ENCODE peak calls at places on chromosomes 13 and 19, in ten cellular contexts. One of them, this sample, is unnamed.

GRCh38 chr13:79900356-79900755 is 419.4 kb downstream of the NDFIP2 start:
- DNase-seq in stimulated activated naive CD4-positive, alpha-beta T cell treated with Interleukin-2 at 50 U/mL for 16 hours: no peak
- DNase-seq in PC-9: no peak
- DNase-seq in testis: no peak
- DNase-seq in AG04450: no peak
- DNase-seq in NCI-H1930: no peak
- DNase-seq in BE2C: no peak
- DNase-seq in activated T-cell treated with anti-CD3 and anti-CD28 coated beads for 1 hour: no peak
- DNase-seq in kidney glomerular epithelial cell: no peak
- DNase-seq in WERI-Rb-1: no peak
- DNase-seq in this sample: no peak

GRCh38 chr19:14768001-14768400 is 10.4 kb downstream of the ADGRE2 start:
- DNase-seq in testis: no peak
- DNase-seq in stimulated activated naive CD4-positive, alpha-beta T cell treated with Interleukin-2 at 50 U/mL for 16 hours: no peak
- DNase-seq in PC-9: no peak
- DNase-seq in BE2C: no peak
- DNase-seq in NCI-H1930: no peak
- DNase-seq in kidney glomerular epithelial cell: no peak
- DNase-seq in AG04450: no peak
- DNase-seq in activated T-cell treated with anti-CD3 and anti-CD28 coated beads for 1 hour: no peak
- DNase-seq in WERI-Rb-1: no peak
- DNase-seq in this sample: no peak

GRCh38 chr19:2695288-2695866 is 7.1 kb downstream of the GNG7 start:
- DNase-seq in kidney glomerular epithelial cell: no peak
- DNase-seq in PC-9: no peak
- DNase-seq in activated T-cell treated with anti-CD3 and anti-CD28 coated beads for 1 hour: no peak
- DNase-seq in testis: peak; percentile 92
- DNase-seq in BE2C: no peak
- DNase-seq in stimulated activated naive CD4-positive, alpha-beta T cell treated with Interleukin-2 at 50 U/mL for 16 hours: no peak
- DNase-seq in NCI-H1930: no peak
- DNase-seq in WERI-Rb-1: no peak
- DNase-seq in AG04450: no peak
- DNase-seq in this sample: no peak

GRCh38 chr19:44777715-44778347 is at the start of gene CBLC:
- DNase-seq in AG04450: no peak
- DNase-seq in activated T-cell treated with anti-CD3 and anti-CD28 coated beads for 1 hour: no peak
- DNase-seq in WERI-Rb-1: no peak
- DNase-seq in BE2C: peak; percentile 19
- DNase-seq in stimulated activated naive CD4-positive, alpha-beta T cell treated with Interleukin-2 at 50 U/mL for 16 hours: no peak
- DNase-seq in PC-9: peak; percentile 97
- DNase-seq in NCI-H1930: peak; percentile 87
- DNase-seq in kidney glomerular epithelial cell: no peak
- DNase-seq in testis: peak; percentile 60
- DNase-seq in this sample: no peak

GRCh38 chr13:114089341-114089740 is 43.1 kb downstream of the RASA3 start:
- DNase-seq in PC-9: no peak
- DNase-seq in BE2C: no peak
- DNase-seq in stimulated activated naive CD4-positive, alpha-beta T cell treated with Interleukin-2 at 50 U/mL for 16 hours: no peak
- DNase-seq in NCI-H1930: no peak
- DNase-seq in testis: no peak
- DNase-seq in activated T-cell treated with anti-CD3 and anti-CD28 coated beads for 1 hour: no peak
- DNase-seq in kidney glomerular epithelial cell: no peak
- DNase-seq in WERI-Rb-1: peak; percentile 7
- DNase-seq in AG04450: no peak
- DNase-seq in this sample: no peak

GRCh38 chr13:23466144-23467002 is 32.9 kb upstream of the SACS start:
- DNase-seq in NCI-H1930: peak; percentile 56
- DNase-seq in PC-9: peak; percentile 42
- DNase-seq in activated T-cell treated with anti-CD3 and anti-CD28 coated beads for 1 hour: peak; percentile 43
- DNase-seq in AG04450: peak; percentile 42
- DNase-seq in BE2C: peak; percentile 79
- DNase-seq in stimulated activated naive CD4-positive, alpha-beta T cell treated with Interleukin-2 at 50 U/mL for 16 hours: peak; percentile 56
- DNase-seq in WERI-Rb-1: peak; percentile 88
- DNase-seq in testis: peak; percentile 80
- DNase-seq in kidney glomerular epithelial cell: peak; percentile 72
- DNase-seq in this sample: peak; percentile 75

GRCh38 chr13:75432811-75433244 is 49.1 kb downstream of the TBC1D4 start:
- DNase-seq in kidney glomerular epithelial cell: no peak
- DNase-seq in AG04450: no peak
- DNase-seq in stimulated activated naive CD4-positive, alpha-beta T cell treated with Interleukin-2 at 50 U/mL for 16 hours: no peak
- DNase-seq in testis: no peak
- DNase-seq in BE2C: no peak
- DNase-seq in activated T-cell treated with anti-CD3 and anti-CD28 coated beads for 1 hour: no peak
- DNase-seq in PC-9: no peak
- DNase-seq in WERI-Rb-1: no peak
- DNase-seq in NCI-H1930: no peak
- DNase-seq in this sample: no peak

GRCh38 chr13:100540621-100541020 is 48.0 kb downstream of the GGACT start:
- DNase-seq in BE2C: no peak
- DNase-seq in PC-9: no peak
- DNase-seq in activated T-cell treated with anti-CD3 and anti-CD28 coated beads for 1 hour: no peak
- DNase-seq in stimulated activated naive CD4-positive, alpha-beta T cell treated with Interleukin-2 at 50 U/mL for 16 hours: no peak
- DNase-seq in AG04450: no peak
- DNase-seq in kidney glomerular epithelial cell: no peak
- DNase-seq in NCI-H1930: no peak
- DNase-seq in WERI-Rb-1: no peak
- DNase-seq in testis: no peak
- DNase-seq in this sample: no peak

GRCh38 chr13:112916296-112916695 is 52.7 kb upstream of the MCF2L start:
- DNase-seq in WERI-Rb-1: no peak
- DNase-seq in BE2C: no peak
- DNase-seq in NCI-H1930: no peak
- DNase-seq in testis: no peak
- DNase-seq in PC-9: no peak
- DNase-seq in stimulated activated naive CD4-positive, alpha-beta T cell treated with Interleukin-2 at 50 U/mL for 16 hours: no peak
- DNase-seq in AG04450: no peak
- DNase-seq in activated T-cell treated with anti-CD3 and anti-CD28 coated beads for 1 hour: no peak
- DNase-seq in kidney glomerular epithelial cell: no peak
- DNase-seq in this sample: no peak

GRCh38 chr19:52685811-52686210 is 47.7 kb upstream of the ZNF83 start:
- DNase-seq in BE2C: no peak
- DNase-seq in stimulated activated naive CD4-positive, alpha-beta T cell treated with Interleukin-2 at 50 U/mL for 16 hours: no peak
- DNase-seq in testis: no peak
- DNase-seq in PC-9: no peak
- DNase-seq in NCI-H1930: no peak
- DNase-seq in kidney glomerular epithelial cell: no peak
- DNase-seq in WERI-Rb-1: no peak
- DNase-seq in activated T-cell treated with anti-CD3 and anti-CD28 coated beads for 1 hour: no peak
- DNase-seq in AG04450: no peak
- DNase-seq in this sample: no peak

GRCh38 chr13:107157272-107157671 is 589.3 kb upstream of the ARGLU1 start:
- DNase-seq in AG04450: no peak
- DNase-seq in testis: no peak
- DNase-seq in PC-9: no peak
- DNase-seq in WERI-Rb-1: no peak
- DNase-seq in activated T-cell treated with anti-CD3 and anti-CD28 coated beads for 1 hour: no peak
- DNase-seq in stimulated activated naive CD4-positive, alpha-beta T cell treated with Interleukin-2 at 50 U/mL for 16 hours: no peak
- DNase-seq in NCI-H1930: no peak
- DNase-seq in kidney glomerular epithelial cell: no peak
- DNase-seq in BE2C: no peak
- DNase-seq in this sample: no peak

GRCh38 chr19:42352216-42352892 is 26.9 kb downstream of the MEGF8 start:
- DNase-seq in testis: no peak
- DNase-seq in kidney glomerular epithelial cell: no peak
- DNase-seq in WERI-Rb-1: no peak
- DNase-seq in BE2C: peak; percentile 53
- DNase-seq in PC-9: no peak
- DNase-seq in stimulated activated naive CD4-positive, alpha-beta T cell treated with Interleukin-2 at 50 U/mL for 16 hours: no peak
- DNase-seq in AG04450: no peak
- DNase-seq in activated T-cell treated with anti-CD3 and anti-CD28 coated beads for 1 hour: no peak
- DNase-seq in NCI-H1930: no peak
- DNase-seq in this sample: no peak

GRCh38 chr19:45764487-45764886 is 4.6 kb downstream of the SIX5 start:
- DNase-seq in PC-9: no peak
- DNase-seq in BE2C: no peak
- DNase-seq in stimulated activated naive CD4-positive, alpha-beta T cell treated with Interleukin-2 at 50 U/mL for 16 hours: no peak
- DNase-seq in WERI-Rb-1: no peak
- DNase-seq in kidney glomerular epithelial cell: no peak
- DNase-seq in AG04450: no peak
- DNase-seq in testis: no peak
- DNase-seq in NCI-H1930: no peak
- DNase-seq in activated T-cell treated with anti-CD3 and anti-CD28 coated beads for 1 hour: no peak
- DNase-seq in this sample: no peak

GRCh38 chr13:23086951-23087350 is 93.8 kb upstream of the SGCG start:
- DNase-seq in BE2C: no peak
- DNase-seq in kidney glomerular epithelial cell: no peak
- DNase-seq in NCI-H1930: no peak
- DNase-seq in activated T-cell treated with anti-CD3 and anti-CD28 coated beads for 1 hour: no peak
- DNase-seq in testis: no peak
- DNase-seq in stimulated activated naive CD4-positive, alpha-beta T cell treated with Interleukin-2 at 50 U/mL for 16 hours: no peak
- DNase-seq in PC-9: no peak
- DNase-seq in WERI-Rb-1: no peak
- DNase-seq in AG04450: no peak
- DNase-seq in this sample: no peak

GRCh38 chr13:81872581-81872980 is 1531.7 kb upstream of the SPRY2 start:
- DNase-seq in AG04450: no peak
- DNase-seq in PC-9: peak; percentile 3
- DNase-seq in WERI-Rb-1: peak; percentile 29
- DNase-seq in testis: no peak
- DNase-seq in stimulated activated naive CD4-positive, alpha-beta T cell treated with Interleukin-2 at 50 U/mL for 16 hours: no peak
- DNase-seq in BE2C: peak; percentile 50
- DNase-seq in kidney glomerular epithelial cell: no peak
- DNase-seq in NCI-H1930: no peak
- DNase-seq in activated T-cell treated with anti-CD3 and anti-CD28 coated beads for 1 hour: no peak
- DNase-seq in this sample: peak; percentile 10

GRCh38 chr13:41458939-41459753 is 1.8 kb downstream of the RGCC start:
- DNase-seq in WERI-Rb-1: peak; percentile 7
- DNase-seq in kidney glomerular epithelial cell: no peak
- DNase-seq in AG04450: no peak
- DNase-seq in BE2C: no peak
- DNase-seq in activated T-cell treated with anti-CD3 and anti-CD28 coated beads for 1 hour: peak; percentile 56
- DNase-seq in testis: no peak
- DNase-seq in stimulated activated naive CD4-positive, alpha-beta T cell treated with Interleukin-2 at 50 U/mL for 16 hours: peak; percentile 57
- DNase-seq in PC-9: peak; percentile 30
- DNase-seq in NCI-H1930: no peak
- DNase-seq in this sample: peak; percentile 4

GRCh38 chr19:55528030-55528801 is 8.7 kb downstream of the SBK2 start:
- DNase-seq in NCI-H1930: no peak
- DNase-seq in kidney glomerular epithelial cell: peak; percentile 5
- DNase-seq in BE2C: peak; percentile 37
- DNase-seq in stimulated activated naive CD4-positive, alpha-beta T cell treated with Interleukin-2 at 50 U/mL for 16 hours: no peak
- DNase-seq in WERI-Rb-1: peak; percentile 89
- DNase-seq in activated T-cell treated with anti-CD3 and anti-CD28 coated beads for 1 hour: no peak
- DNase-seq in AG04450: no peak
- DNase-seq in testis: no peak
- DNase-seq in PC-9: no peak
- DNase-seq in this sample: no peak

GRCh38 chr13:40155176-40155575 is 499.7 kb downstream of the COG6 start:
- DNase-seq in kidney glomerular epithelial cell: no peak
- DNase-seq in NCI-H1930: no peak
- DNase-seq in activated T-cell treated with anti-CD3 and anti-CD28 coated beads for 1 hour: no peak
- DNase-seq in testis: no peak
- DNase-seq in AG04450: no peak
- DNase-seq in WERI-Rb-1: no peak
- DNase-seq in PC-9: no peak
- DNase-seq in BE2C: no peak
- DNase-seq in stimulated activated naive CD4-positive, alpha-beta T cell treated with Interleukin-2 at 50 U/mL for 16 hours: no peak
- DNase-seq in this sample: no peak

GRCh38 chr19:47111081-47111589 is 2.4 kb downstream of the ZC3H4 start:
- DNase-seq in WERI-Rb-1: peak; percentile 23
- DNase-seq in stimulated activated naive CD4-positive, alpha-beta T cell treated with Interleukin-2 at 50 U/mL for 16 hours: peak; percentile 50
- DNase-seq in activated T-cell treated with anti-CD3 and anti-CD28 coated beads for 1 hour: peak; percentile 26
- DNase-seq in testis: no peak
- DNase-seq in BE2C: peak; percentile 40
- DNase-seq in NCI-H1930: no peak
- DNase-seq in AG04450: no peak
- DNase-seq in kidney glomerular epithelial cell: no peak
- DNase-seq in PC-9: no peak
- DNase-seq in this sample: no peak

GRCh38 chr19:5536337-5536894 is 31.3 kb downstream of the TINCR start:
- DNase-seq in AG04450: no peak
- DNase-seq in NCI-H1930: no peak
- DNase-seq in PC-9: peak; percentile 63
- DNase-seq in activated T-cell treated with anti-CD3 and anti-CD28 coated beads for 1 hour: no peak
- DNase-seq in kidney glomerular epithelial cell: no peak
- DNase-seq in testis: peak; percentile 68
- DNase-seq in stimulated activated naive CD4-positive, alpha-beta T cell treated with Interleukin-2 at 50 U/mL for 16 hours: no peak
- DNase-seq in WERI-Rb-1: peak; percentile 80
- DNase-seq in BE2C: peak; percentile 65
- DNase-seq in this sample: peak; percentile 63

GRCh38 chr19:16458391-16459128 is 13.2 kb downstream of the EPS15L1 start:
- DNase-seq in PC-9: no peak
- DNase-seq in kidney glomerular epithelial cell: no peak
- DNase-seq in WERI-Rb-1: no peak
- DNase-seq in stimulated activated naive CD4-positive, alpha-beta T cell treated with Interleukin-2 at 50 U/mL for 16 hours: no peak
- DNase-seq in testis: no peak
- DNase-seq in NCI-H1930: no peak
- DNase-seq in activated T-cell treated with anti-CD3 and anti-CD28 coated beads for 1 hour: no peak
- DNase-seq in BE2C: no peak
- DNase-seq in AG04450: no peak
- DNase-seq in this sample: no peak

GRCh38 chr13:66661336-66661735 is 568.8 kb downstream of the PCDH9 start:
- DNase-seq in testis: no peak
- DNase-seq in NCI-H1930: no peak
- DNase-seq in PC-9: no peak
- DNase-seq in BE2C: no peak
- DNase-seq in WERI-Rb-1: no peak
- DNase-seq in activated T-cell treated with anti-CD3 and anti-CD28 coated beads for 1 hour: no peak
- DNase-seq in stimulated activated naive CD4-positive, alpha-beta T cell treated with Interleukin-2 at 50 U/mL for 16 hours: no peak
- DNase-seq in kidney glomerular epithelial cell: no peak
- DNase-seq in AG04450: no peak
- DNase-seq in this sample: no peak

GRCh38 chr13:111939285-111940278 is 127.4 kb upstream of the SOX1 start:
- DNase-seq in kidney glomerular epithelial cell: no peak
- DNase-seq in PC-9: no peak
- DNase-seq in NCI-H1930: no peak
- DNase-seq in WERI-Rb-1: no peak
- DNase-seq in AG04450: no peak
- DNase-seq in stimulated activated naive CD4-positive, alpha-beta T cell treated with Interleukin-2 at 50 U/mL for 16 hours: no peak
- DNase-seq in BE2C: no peak
- DNase-seq in testis: no peak
- DNase-seq in activated T-cell treated with anti-CD3 and anti-CD28 coated beads for 1 hour: no peak
- DNase-seq in this sample: no peak

GRCh38 chr13:98827449-98827848 is 75.0 kb upstream of the SLC15A1 start:
- DNase-seq in BE2C: no peak
- DNase-seq in WERI-Rb-1: no peak
- DNase-seq in activated T-cell treated with anti-CD3 and anti-CD28 coated beads for 1 hour: no peak
- DNase-seq in stimulated activated naive CD4-positive, alpha-beta T cell treated with Interleukin-2 at 50 U/mL for 16 hours: no peak
- DNase-seq in kidney glomerular epithelial cell: no peak
- DNase-seq in testis: no peak
- DNase-seq in NCI-H1930: no peak
- DNase-seq in AG04450: no peak
- DNase-seq in PC-9: no peak
- DNase-seq in this sample: no peak

GRCh38 chr13:26992951-26993490 is 178.6 kb downstream of the USP12 start:
- DNase-seq in AG04450: no peak
- DNase-seq in WERI-Rb-1: no peak
- DNase-seq in kidney glomerular epithelial cell: no peak
- DNase-seq in activated T-cell treated with anti-CD3 and anti-CD28 coated beads for 1 hour: no peak
- DNase-seq in PC-9: no peak
- DNase-seq in stimulated activated naive CD4-positive, alpha-beta T cell treated with Interleukin-2 at 50 U/mL for 16 hours: no peak
- DNase-seq in BE2C: no peak
- DNase-seq in testis: no peak
- DNase-seq in NCI-H1930: no peak
- DNase-seq in this sample: no peak

GRCh38 chr13:43023244-43023931 is at the start of gene DNAJC15:
- DNase-seq in PC-9: peak; percentile 62
- DNase-seq in WERI-Rb-1: peak; percentile 68
- DNase-seq in stimulated activated naive CD4-positive, alpha-beta T cell treated with Interleukin-2 at 50 U/mL for 16 hours: peak; percentile 45
- DNase-seq in BE2C: no peak
- DNase-seq in NCI-H1930: peak; percentile 15
- DNase-seq in activated T-cell treated with anti-CD3 and anti-CD28 coated beads for 1 hour: peak; percentile 69
- DNase-seq in kidney glomerular epithelial cell: peak; percentile 61
- DNase-seq in testis: peak; percentile 88
- DNase-seq in AG04450: peak; percentile 68
- DNase-seq in this sample: peak; percentile 14

GRCh38 chr19:15702590-15702930 is 25.3 kb upstream of the OR10H2 start:
- DNase-seq in PC-9: peak; percentile 85
- DNase-seq in activated T-cell treated with anti-CD3 and anti-CD28 coated beads for 1 hour: no peak
- DNase-seq in BE2C: peak; percentile 69
- DNase-seq in AG04450: no peak
- DNase-seq in stimulated activated naive CD4-positive, alpha-beta T cell treated with Interleukin-2 at 50 U/mL for 16 hours: no peak
- DNase-seq in testis: peak; percentile 65
- DNase-seq in NCI-H1930: no peak
- DNase-seq in WERI-Rb-1: no peak
- DNase-seq in kidney glomerular epithelial cell: no peak
- DNase-seq in this sample: peak; percentile 66

GRCh38 chr19:38679839-38680238 is 32.4 kb downstream of the ACTN4 start:
- DNase-seq in stimulated activated naive CD4-positive, alpha-beta T cell treated with Interleukin-2 at 50 U/mL for 16 hours: no peak
- DNase-seq in NCI-H1930: no peak
- DNase-seq in BE2C: no peak
- DNase-seq in activated T-cell treated with anti-CD3 and anti-CD28 coated beads for 1 hour: no peak
- DNase-seq in WERI-Rb-1: no peak
- DNase-seq in kidney glomerular epithelial cell: peak; percentile 47
- DNase-seq in PC-9: no peak
- DNase-seq in testis: no peak
- DNase-seq in AG04450: no peak
- DNase-seq in this sample: peak; percentile 75